ENCODE peak calls at places on chromosomes 1 and 21, in ten cellular contexts. V is fibroblast of pulmonary artery, R is thoracic aorta, F is astrocyte of the spinal cord, X is transverse colon, S is kidney epithelial cell, N is K562, Y is fibroblast of lung, L is fibroblast of villous mesenchyme, P is MM.1S. E is an unnamed sample.

GRCh38 chr1:102872097-102872496 is 236.2 kb downstream of the COL11A1 start:
- DNase-seq in V (no peak), R (no peak), F (no peak), X (no peak), S (no peak), N (no peak), Y (no peak), L (no peak), P (no peak), E (no peak)

GRCh38 chr1:106398391-106398790 is 658.1 kb upstream of the PRMT6 start:
- DNase-seq in V (no peak), R (no peak), F (no peak), X (no peak), S (no peak), N (no peak), Y (no peak), L (no peak), P (no peak), E (no peak)

GRCh38 chr21:42731264-42732032 is 78.0 kb downstream of the PDE9A start:
- DNase-seq in V (no peak), R (no peak), F (no peak), X (peak; percentile 93), S (no peak), N (no peak), Y (no peak), L (peak; percentile 13), P (no peak), E (no peak)

GRCh38 chr1:201964266-201964665 is 9.0 kb downstream of the TIMM17A start:
- DNase-seq in V (no peak), R (no peak), F (no peak), X (no peak), S (no peak), N (no peak), Y (no peak), L (peak; percentile 90), P (no peak), E (no peak)

GRCh38 chr1:57033222-57034019 is 67.6 kb upstream of the C8B start:
- DNase-seq in V (no peak), R (no peak), F (no peak), X (no peak), S (no peak), N (no peak), Y (no peak), L (no peak), P (no peak), E (peak; percentile 2)

GRCh38 chr1:221012087-221012486 is 132.8 kb downstream of the HLX start:
- DNase-seq in V (no peak), R (no peak), F (no peak), X (no peak), S (no peak), N (no peak), Y (no peak), L (no peak), P (no peak), E (no peak)

GRCh38 chr1:159936284-159936904 is 9.0 kb downstream of the IGSF9 start:
- DNase-seq in V (peak; percentile 56), R (no peak), F (no peak), X (peak; percentile 91), S (no peak), N (peak; percentile 84), Y (peak; percentile 41), L (peak; percentile 36), P (peak; percentile 74), E (peak; percentile 72)

GRCh38 chr1:4220362-4220761 is 320.3 kb upstream of the C1orf174 start:
- DNase-seq in V (no peak), R (no peak), F (no peak), X (no peak), S (no peak), N (no peak), Y (no peak), L (no peak), P (no peak), E (no peak)

GRCh38 chr1:177800386-177801058 is 169.3 kb downstream of the SEC16B start:
- DNase-seq in V (no peak), R (no peak), F (peak; percentile 46), X (no peak), S (peak; percentile 45), N (no peak), Y (peak; percentile 12), L (no peak), P (peak; percentile 97), E (peak; percentile 85)

DNA sequence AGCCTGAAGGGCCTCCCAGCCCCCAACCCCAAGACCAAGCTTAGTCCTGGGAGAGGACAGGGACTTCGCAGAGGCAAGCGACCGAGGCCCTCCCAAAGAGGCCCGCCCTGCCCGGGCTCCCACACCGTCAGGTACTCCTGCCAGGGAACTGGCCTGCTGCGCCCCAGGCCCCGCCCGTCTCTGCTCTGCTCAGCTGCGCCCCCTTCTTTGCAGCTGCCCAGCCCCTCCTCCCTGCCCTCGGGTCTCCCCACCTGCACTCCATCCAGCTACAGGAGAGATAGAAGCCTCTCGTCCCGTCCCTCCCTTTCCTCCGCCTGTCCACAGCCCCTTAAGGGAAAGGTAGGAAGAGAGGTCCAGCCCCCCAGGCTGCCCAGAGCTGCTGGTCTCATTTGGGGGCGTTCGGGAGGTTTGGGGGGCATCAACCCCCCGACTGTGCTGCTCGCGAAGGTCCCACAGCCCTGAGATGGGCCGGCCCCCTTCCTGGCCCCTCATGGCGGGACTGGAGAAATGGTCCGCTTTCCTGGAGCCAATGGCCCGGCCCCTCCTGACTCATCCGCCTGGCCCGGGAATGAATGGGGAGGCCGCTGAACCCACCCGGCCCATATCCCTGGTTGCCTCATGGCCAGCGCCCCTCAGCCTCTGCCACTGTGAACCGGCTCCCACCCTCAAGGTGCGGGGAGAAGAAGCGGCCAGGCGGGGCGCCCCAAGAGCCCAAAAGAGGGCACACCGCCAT is 21.9 kb upstream of the ARF1 start:
- DNase-seq in V (no peak), R (no peak), F (no peak), X (peak; percentile 47), S (no peak), N (peak; percentile 49), Y (no peak), L (no peak), P (no peak), E (no peak)
- H3K4me3 ChIP-seq in V (peak overlapping the region; percentile 30), R (peak overlapping the region; percentile 49), F (peak overlapping the region; percentile 2), X (peak overlapping the region; percentile 59), S (peak overlapping the region; percentile 29), N (peak overlapping the region; percentile 45), Y (no peak overlapping the region), L (peak overlapping the region; percentile 42), P (no peak overlapping the region), E (no peak overlapping the region)

DNA sequence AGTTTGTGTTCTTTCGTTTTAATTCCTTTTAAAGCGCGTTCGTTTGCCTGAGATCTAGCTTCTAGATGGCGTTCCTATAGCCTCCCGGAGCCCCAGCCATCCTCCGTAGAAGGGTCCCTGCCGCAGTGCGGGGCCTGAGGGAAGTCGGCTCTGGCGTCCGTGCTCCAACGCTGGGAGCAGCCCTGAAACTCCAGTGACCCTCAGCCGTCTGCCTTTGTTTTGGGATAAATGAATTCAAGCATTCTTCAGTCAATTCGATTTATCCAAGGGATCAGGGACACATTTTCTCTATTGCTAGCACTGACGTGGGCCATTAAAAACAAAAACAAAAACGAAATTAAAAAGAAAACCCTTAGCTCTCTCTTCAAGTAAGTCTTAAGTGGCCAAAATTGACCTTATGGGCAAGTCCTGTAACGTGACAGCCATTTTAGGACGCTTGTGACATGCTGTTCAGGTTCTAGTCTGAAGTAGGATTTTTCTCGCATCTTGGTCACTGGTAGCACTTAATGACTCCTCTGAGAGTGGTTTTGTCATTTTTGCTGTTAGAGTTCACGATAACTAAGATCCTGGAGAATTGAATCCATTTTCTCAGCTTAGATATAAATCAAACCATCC is 757 bp upstream of the HSPA13 start:
- DNase-seq in V (peak; percentile 52), R (no peak), F (no peak), X (no peak), S (no peak), N (no peak), Y (peak; percentile 54), L (no peak), P (peak; percentile 50), E (peak; percentile 82)
- TF ChIP-seq CTCF in V (peak; percentile 13), R (no peak), F (no peak), X (no peak), S (no peak), N (no peak), Y (no peak), L (no peak), P (no peak), E (no peak)

GRCh38 chr1:1156140-1157032 is 17.3 kb upstream of the TTLL10 start:
- DNase-seq in V (no peak), R (no peak), F (no peak), X (no peak), S (no peak), N (peak; percentile 40), Y (no peak), L (no peak), P (no peak), E (no peak)

GRCh38 chr1:1157033-1157365 is 16.7 kb upstream of the TTLL10 start:
- DNase-seq in V (no peak), R (no peak), F (no peak), X (peak; percentile 32), S (no peak), N (no peak), Y (no peak), L (no peak), P (no peak), E (no peak)

GRCh38 chr1:1157914-1158710 is 15.6 kb upstream of the TTLL10 start:
- DNase-seq in V (peak; percentile 9), R (no peak), F (peak; percentile 10), X (peak; percentile 86), S (no peak), N (peak; percentile 84), Y (peak; percentile 8), L (peak; percentile 26), P (no peak), E (peak; percentile 60)

GRCh38 chr1:1155258-1155657 is 18.4 kb upstream of the TTLL10 start:
- DNase-seq in V (no peak), R (no peak), F (no peak), X (no peak), S (no peak), N (no peak), Y (no peak), L (no peak), P (no peak), E (no peak)

DNA sequence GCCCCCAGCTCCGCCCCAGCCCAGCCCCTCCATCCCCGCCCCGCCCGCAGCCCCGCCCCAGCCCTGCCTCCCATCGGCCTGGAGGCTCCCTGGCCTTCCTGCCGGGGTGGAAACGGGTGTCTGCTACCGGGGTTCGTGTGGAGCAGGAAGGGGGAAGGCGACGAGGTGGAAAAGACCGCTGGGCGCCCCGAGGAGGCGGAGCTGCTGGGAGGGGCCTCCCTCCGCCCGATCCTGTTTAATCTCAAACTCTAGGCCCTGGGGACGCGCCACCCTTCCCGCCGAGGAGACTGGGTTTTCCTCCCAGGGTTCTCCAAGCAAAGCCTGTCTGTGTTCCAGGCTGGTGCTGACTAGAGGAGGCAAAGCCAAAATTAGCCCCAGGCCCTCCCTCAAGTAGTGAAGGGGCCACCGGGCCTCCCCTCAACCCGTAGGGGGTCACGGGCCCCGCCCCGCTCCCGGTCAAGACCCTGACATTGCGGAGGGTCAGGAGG is 16.2 kb upstream of the TTLL10 start:
- DNase-seq in V (peak; percentile 90), R (peak; percentile 35), F (peak; percentile 85), X (peak; percentile 93), S (peak; percentile 53), N (peak; percentile 98), Y (peak; percentile 87), L (peak; percentile 95), P (no peak), E (peak; percentile 86)
- H3K4me3 ChIP-seq in V (peak overlapping the region; percentile 55), R (peak overlapping the region; percentile 82), F (peak overlapping the region; percentile 35), X (peak overlapping the region; percentile 62), S (peak overlapping the region; percentile 37), N (peak overlapping the region; percentile 60), Y (peak overlapping the region; percentile 65), L (peak overlapping the region; percentile 61), P (peak overlapping the region; percentile 67), E (peak overlapping the region; percentile 93)

DNA sequence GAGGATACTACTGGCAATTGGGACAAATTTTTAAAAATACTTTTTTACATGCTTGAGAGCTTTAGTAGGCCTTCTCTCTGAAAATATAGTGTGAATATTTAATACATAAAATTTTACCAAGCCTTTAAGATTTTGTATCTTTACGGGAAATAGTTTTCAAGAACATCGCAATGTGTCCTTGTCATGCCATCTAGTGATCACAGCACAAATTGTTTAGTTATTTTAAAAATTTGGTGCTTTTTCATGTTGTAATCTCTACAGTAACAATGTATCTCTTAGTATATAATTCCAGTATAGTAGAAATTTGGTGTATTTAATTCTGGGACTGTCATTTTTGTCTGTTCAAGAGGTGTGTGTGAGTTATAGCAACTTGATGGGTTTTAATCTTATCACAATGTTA is 6.7 kb downstream of the CDC7 start:
- DNase-seq in V (peak; percentile 31), R (no peak), F (no peak), X (no peak), S (no peak), N (no peak), Y (peak; percentile 35), L (no peak), P (no peak), E (no peak)
- TF ChIP-seq CTCF in V (peak; percentile 14), R (no peak), F (no peak), X (no peak), S (no peak), N (no peak), Y (no peak), L (peak; percentile 11), P (no peak), E (no peak)